ENCODE peak calls at places on chromosomes 7 and 10, in seven cellular contexts. Q, G, K, Y, J, B and H are unnamed samples.
A peak's percentile ranks its signal among the peaks of the same experiment; 100 is the strongest.

GRCh38 chr10:109902992-109903947 is 20.0 kb downstream of the XPNPEP1 start:
- DNase-seq in G (no peak), Q (peak; percentile 39), B (peak; percentile 59), Y (no peak), J (no peak), K (no peak), H (no peak)

GRCh38 chr10:123129553-123130271 is 6.1 kb upstream of the HMX3 start:
- DNase-seq in J (no peak), B (no peak), G (no peak), Y (no peak), Q (no peak), K (no peak), H (no peak)

GRCh38 chr10:25084447-25084846 is 68.0 kb downstream of the THNSL1 start:
- DNase-seq in Y (no peak), G (no peak), J (no peak), Q (no peak), B (no peak), K (no peak), H (no peak)

GRCh38 chr7:149833495-149834130 is 4.6 kb upstream of the ZNF862 start:
- DNase-seq in B (no peak), Q (no peak), J (no peak), G (peak; percentile 53), Y (no peak), K (no peak), H (no peak)

GRCh38 chr7:2612445-2613112 is 19.2 kb upstream of the TTYH3 start:
- DNase-seq in K (peak; percentile 39), Y (no peak), G (peak; percentile 76), J (no peak), Q (no peak), B (no peak), H (no peak)

GRCh38 chr7:78081888-78082287 is 283.3 kb downstream of the PHTF2 start:
- DNase-seq in K (no peak), G (no peak), Q (no peak), J (no peak), B (no peak), Y (no peak), H (no peak)

GRCh38 chr7:98251251-98251843 is 685 bp downstream of the TECPR1 start:
- DNase-seq in Y (no peak), Q (peak; percentile 42), B (no peak), G (peak; percentile 90), J (no peak), K (no peak), H (no peak)

GRCh38 chr7:2201686-2202360 is 30.9 kb downstream of the MAD1L1 start:
- DNase-seq in B (no peak), Y (no peak), J (no peak), Q (no peak), G (peak; percentile 54), K (no peak), H (no peak)

GRCh38 chr10:74502963-74503608 is 323.3 kb upstream of the KAT6B start:
- DNase-seq in G (no peak), K (peak; percentile 51), Y (no peak), Q (peak; percentile 77), B (peak; percentile 86), J (no peak), H (no peak)

GRCh38 chr10:85454386-85454785 is 912.2 kb downstream of the GRID1 start:
- DNase-seq in B (no peak), Q (no peak), Y (no peak), J (no peak), G (no peak), K (no peak), H (no peak)

GRCh38 chr7:131502810-131503545 is 53.5 kb downstream of the PODXL start:
- DNase-seq in K (no peak), Q (peak; percentile 70), Y (no peak), J (no peak), G (peak; percentile 83), B (peak; percentile 49), H (no peak)

GRCh38 chr10:48788551-48788950 is 103.9 kb downstream of the WDFY4 start:
- DNase-seq in G (no peak), J (no peak), B (no peak), Q (no peak), K (no peak), Y (no peak), H (no peak)

GRCh38 chr10:100894589-100895294 is 18.0 kb upstream of the SLF2 start:
- DNase-seq in B (no peak), Q (no peak), G (no peak), K (no peak), Y (no peak), J (no peak), H (no peak)

GRCh38 chr10:71089162-71089561 is 123.2 kb upstream of the UNC5B start:
- DNase-seq in B (no peak), K (no peak), Q (no peak), J (no peak), G (no peak), Y (no peak), H (no peak)

GRCh38 chr7:2979951-2980350 is 63.7 kb downstream of the CARD11 start:
- DNase-seq in Q (no peak), B (no peak), J (no peak), G (peak; percentile 60), Y (no peak), K (no peak), H (no peak)

GRCh38 chr10:18224626-18225445 is 84.6 kb downstream of the CACNB2 start:
- DNase-seq in Y (no peak), B (no peak), K (no peak), G (no peak), Q (no peak), J (peak; percentile 18), H (no peak)

DNA sequence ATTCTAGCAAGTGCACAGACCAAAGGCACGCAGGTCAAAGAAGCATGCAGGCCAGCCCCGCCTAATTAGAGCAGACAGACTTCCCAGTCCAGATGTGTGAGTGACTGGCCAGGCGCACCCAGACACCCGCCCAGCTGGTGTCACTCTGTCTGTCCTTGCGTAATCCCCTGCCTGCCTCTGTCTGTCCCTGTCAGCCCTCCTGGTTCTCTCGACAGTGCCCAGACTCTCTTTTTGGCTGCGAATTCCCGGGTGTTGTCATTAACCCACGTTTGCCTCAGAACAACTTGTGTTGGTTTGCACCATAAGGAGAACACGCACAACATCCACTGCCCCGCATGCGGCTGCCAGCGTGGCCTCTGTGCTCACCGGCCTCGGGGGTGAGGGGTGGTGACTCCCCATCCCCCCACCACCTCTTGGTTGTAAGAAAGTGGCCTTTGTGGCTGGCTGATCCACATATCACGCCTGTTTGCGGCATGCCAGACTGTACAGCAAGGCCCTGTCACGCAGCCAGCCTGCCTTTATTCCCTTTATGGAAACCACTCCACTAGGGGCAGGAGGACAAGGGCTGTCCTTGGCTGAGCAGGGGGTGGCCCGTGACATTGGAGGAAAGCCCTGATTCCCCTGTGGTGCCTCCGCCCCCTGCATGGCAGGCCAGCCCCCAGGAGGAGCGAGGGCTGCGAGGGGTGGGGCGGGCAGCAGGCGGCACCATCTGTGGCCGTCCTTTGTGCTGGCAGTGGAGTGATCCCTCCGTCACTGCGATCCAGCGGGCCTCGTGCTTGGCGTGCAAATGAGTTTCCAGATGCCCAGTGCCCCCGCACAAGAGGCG is 72.8 kb upstream of the PPIF start:
- DNase-seq in Y (no peak), B (no peak), J (no peak), Q (peak; percentile 33), K (no peak), G (peak; percentile 90), H (no peak)
- TF ChIP-seq CTCF in Y (no peak), B (no peak), J (no peak), Q (no peak), K (no peak), G (no peak), H (peak; percentile 6)

GRCh38 chr10:64430690-64431323 is 909.6 kb downstream of the REEP3 start:
- DNase-seq in J (peak; percentile 39), Y (no peak), G (no peak), B (no peak), K (peak; percentile 32), Q (peak; percentile 52), H (no peak)
- TF ChIP-seq CTCF in J (peak; percentile 49), Y (no peak), G (peak; percentile 22), B (no peak), K (peak; percentile 8), Q (peak; percentile 54), H (no peak)

DNA sequence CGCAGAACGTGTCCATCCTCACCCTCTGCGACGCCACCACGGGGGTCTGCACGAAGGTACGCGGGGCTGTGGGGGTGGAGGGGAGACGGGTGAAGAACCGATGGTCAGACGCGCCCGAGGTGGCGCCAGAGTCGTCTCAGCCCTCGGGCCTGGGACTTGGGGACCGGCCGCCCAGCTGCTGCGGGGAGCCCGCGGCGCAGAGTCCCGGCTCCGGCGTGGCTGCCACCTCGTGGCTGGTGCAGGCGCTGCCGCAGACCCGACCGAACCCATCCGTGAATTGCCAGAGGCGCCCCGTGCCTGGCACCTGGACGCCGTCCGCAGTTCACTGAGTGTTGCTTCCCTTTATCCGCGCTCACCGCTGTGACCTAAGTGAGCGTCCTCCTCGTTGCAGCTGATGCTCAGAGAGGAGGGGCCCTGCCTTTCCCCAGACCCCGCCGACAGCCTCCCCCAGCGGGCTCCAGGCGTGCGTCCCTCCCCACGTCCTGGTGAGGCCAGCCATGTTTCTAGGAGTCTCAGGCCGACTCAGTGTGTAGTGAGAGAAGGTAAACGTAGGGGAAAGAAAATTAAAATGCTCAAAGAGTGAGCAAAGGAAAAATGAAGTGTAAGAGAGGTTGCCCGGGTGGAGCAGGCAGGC is 208.7 kb downstream of the PAXIP1 start:
- DNase-seq in Y (peak; percentile 62), J (peak; percentile 79), B (no peak), K (no peak), G (peak; percentile 75), Q (no peak), H (no peak)
- TF ChIP-seq CTCF in Y (peak; percentile 49), J (peak; percentile 57), B (no peak), K (no peak), G (no peak), Q (no peak), H (no peak)

GRCh38 chr10:34526758-34527730 is 288.1 kb downstream of the PARD3 start:
- DNase-seq in K (peak; percentile 65), B (peak; percentile 98), Q (peak; percentile 97), G (no peak), Y (no peak), J (no peak), H (peak; percentile 80)
- TF ChIP-seq CTCF in K (peak; percentile 10), B (peak; percentile 57), Q (peak; percentile 19), G (peak; percentile 28), Y (no peak), J (no peak), H (peak; percentile 34)

DNA sequence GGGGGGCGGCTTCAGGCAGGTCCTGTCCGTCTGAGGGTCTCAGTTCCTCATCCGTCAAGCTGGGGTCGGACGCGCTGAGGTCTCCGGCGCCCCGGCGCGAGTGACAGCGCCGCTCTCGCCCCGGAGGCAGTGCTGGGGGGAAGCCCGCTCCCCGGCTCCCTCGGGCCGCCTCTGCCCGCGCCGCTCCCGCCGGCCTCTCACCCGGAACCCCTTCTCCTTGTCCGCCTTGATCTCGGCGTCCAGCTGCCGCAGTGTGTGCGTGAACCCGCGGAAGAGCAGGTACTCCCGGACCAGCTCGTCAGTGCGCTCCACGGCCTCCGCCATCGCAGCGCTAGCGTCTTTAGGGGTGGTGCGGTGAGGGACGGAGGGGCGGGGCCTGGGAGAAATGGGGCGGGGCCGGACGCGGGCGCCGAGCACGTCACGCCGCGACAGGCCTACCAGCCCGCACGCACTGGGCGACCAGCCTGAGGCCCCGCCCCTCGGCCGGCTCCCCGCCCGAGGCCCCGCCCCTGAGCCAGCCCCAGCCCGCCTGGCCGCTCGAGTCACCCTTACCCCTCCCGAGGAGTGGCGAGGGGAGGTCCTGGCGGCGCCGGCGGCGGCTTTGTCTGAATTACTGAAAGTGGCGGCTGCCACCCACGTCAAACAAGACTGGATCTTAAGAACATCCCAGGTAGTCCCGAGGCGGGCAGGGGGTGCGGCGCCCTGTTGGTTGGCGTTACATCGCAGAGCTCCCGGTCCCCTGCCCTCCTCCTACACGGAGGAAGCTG is at the start of gene WDR91:
- DNase-seq in G (peak; percentile 99), Q (peak; percentile 92), Y (peak; percentile 91), B (peak; percentile 85), J (peak; percentile 99), K (peak; percentile 69), H (peak; percentile 82)
- TF ChIP-seq CTCF in G (no peak), Q (no peak), Y (no peak), B (no peak), J (no peak), K (no peak), H (peak; percentile 0)